ENCODE peak calls at places on chromosomes 16 and 17, in seven cellular contexts. U, T, D, Q, E, W and J are unnamed samples.

GRCh38 chr17:260944-261343 is 79.5 kb upstream of the DOC2B start:
- DNase-seq in E (no peak), D (no peak), Q (no peak), U (no peak), W (no peak), T (no peak), J (no peak)

GRCh38 chr17:6443692-6444572 is at the start of gene PIMREG:
- DNase-seq in U (peak), Q (peak), T (peak), E (peak), W (peak), D (peak), J (peak)

GRCh38 chr17:603405-604193 is 111.0 kb downstream of the VPS53 start:
- DNase-seq in T (peak), W (no peak), U (no peak), Q (no peak), E (no peak), D (no peak), J (no peak)

GRCh38 chr17:36755586-36755985 is 154.2 kb downstream of the MRM1 start:
- DNase-seq in D (no peak), W (no peak), U (no peak), Q (no peak), T (no peak), E (no peak), J (no peak)

GRCh38 chr17:69874220-69874670 is 200.8 kb upstream of the KCNJ16 start:
- DNase-seq in T (peak), U (no peak), D (no peak), E (peak), Q (no peak), W (no peak), J (no peak)

GRCh38 chr17:63405741-63406261 is 40.3 kb downstream of the CYB561 start:
- DNase-seq in W (no peak), E (peak), U (no peak), Q (no peak), D (no peak), T (no peak), J (no peak)

GRCh38 chr17:76092526-76093413 is 10.8 kb downstream of the EXOC7 start:
- DNase-seq in W (no peak), D (no peak), E (no peak), T (peak), Q (no peak), U (no peak), J (no peak)

GRCh38 chr17:73474370-73474988 is 162.7 kb upstream of the CDC42EP4 start:
- DNase-seq in W (no peak), E (peak), U (peak), Q (peak), T (peak), D (peak), J (peak)

GRCh38 chr16:80540516-80541305 is at the start of gene DYNLRB2:
- DNase-seq in Q (peak), W (peak), D (peak), U (no peak), T (peak), E (peak), J (peak)

GRCh38 chr17:65130829-65131228 is 6.3 kb upstream of the RGS9 start:
- DNase-seq in Q (no peak), D (no peak), W (no peak), U (no peak), T (no peak), E (no peak), J (no peak)

GRCh38 chr17:57132663-57133062 is 47.6 kb downstream of the AKAP1 start:
- DNase-seq in D (no peak), U (no peak), E (no peak), Q (no peak), T (no peak), W (no peak), J (no peak)

GRCh38 chr17:9062399-9062902 is 41.1 kb downstream of the NTN1 start:
- DNase-seq in W (no peak), Q (no peak), T (no peak), D (no peak), U (no peak), E (no peak), J (no peak)

DNA sequence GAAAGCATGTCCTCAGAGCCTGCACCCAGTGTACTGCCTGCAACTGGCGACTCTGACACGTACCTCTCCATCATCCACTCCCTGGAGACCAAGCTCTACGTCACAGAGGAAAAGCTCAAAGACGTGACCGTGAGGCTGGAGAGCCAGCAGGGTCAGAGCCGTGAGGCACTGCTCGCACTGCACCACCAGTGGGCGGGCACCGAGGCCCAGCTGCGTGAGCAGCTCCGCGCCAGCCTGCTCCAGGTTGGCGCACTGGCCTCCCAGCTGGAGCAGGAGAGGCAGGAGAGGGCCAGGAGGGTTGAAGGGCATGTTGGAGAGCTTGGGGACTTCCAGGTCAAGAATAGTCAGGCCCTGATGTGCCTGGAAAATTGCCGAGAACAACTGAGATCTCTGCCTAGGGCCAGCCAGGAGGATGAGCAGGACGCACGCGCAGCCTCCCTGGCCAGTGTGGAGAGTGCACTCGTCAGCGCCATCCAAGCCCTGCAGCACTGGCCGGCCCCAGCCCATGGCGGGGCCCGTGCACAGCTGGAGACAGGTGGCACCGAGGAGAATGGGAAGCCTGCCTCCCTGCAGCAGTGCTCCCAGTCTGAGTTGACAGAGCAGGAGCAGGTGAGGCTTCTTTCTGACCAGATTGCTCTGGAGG is 40.3 kb downstream of the PLD6 start:
- DNase-seq in D (no peak), T (peak), U (no peak), W (no peak), Q (no peak), E (no peak), J (no peak)
- H3K4me3 ChIP-seq in D (no peak), T (no peak), U (no peak), W (no peak), Q (no peak), E (no peak), J (no peak)

GRCh38 chr17:78561166-78561565 is 16.0 kb downstream of the DNAH17 start:
- DNase-seq in W (no peak), U (no peak), E (no peak), T (peak), Q (no peak), D (no peak), J (no peak)

GRCh38 chr17:78563189-78564145 is 13.7 kb downstream of the DNAH17 start:
- DNase-seq in T (peak), U (no peak), Q (no peak), E (no peak), D (no peak), W (no peak), J (no peak)

GRCh38 chr17:78559749-78560368 is 17.3 kb downstream of the DNAH17 start:
- DNase-seq in E (no peak), Q (no peak), W (no peak), T (peak), D (no peak), U (no peak), J (no peak)

GRCh38 chr17:78560731-78561130 is 16.5 kb downstream of the DNAH17 start:
- DNase-seq in W (no peak), E (no peak), U (no peak), Q (no peak), D (no peak), T (peak), J (no peak)

DNA sequence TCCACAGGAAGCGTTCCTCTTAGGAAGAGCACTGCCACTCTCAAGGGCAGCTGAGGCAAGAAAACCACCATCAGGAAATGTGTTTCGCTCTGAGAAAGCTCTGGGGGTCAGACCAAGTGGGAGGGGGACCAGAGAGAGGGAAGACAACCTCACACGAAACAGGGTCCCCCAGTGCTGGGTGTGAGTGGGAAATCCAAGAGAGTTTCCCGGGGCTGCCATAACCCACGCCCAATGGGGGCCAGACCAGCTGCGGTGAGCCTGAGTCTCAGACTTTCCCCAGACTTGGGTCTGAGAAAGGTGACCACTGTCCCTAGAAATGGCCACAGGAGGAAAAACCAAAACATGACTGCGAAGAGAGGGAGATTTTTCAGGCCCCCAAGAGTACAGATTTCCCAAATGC is 14.5 kb downstream of the DNAH17 start:
- DNase-seq in W (no peak), T (peak), E (no peak), Q (no peak), U (no peak), D (no peak), J (no peak)
- H3K27ac ChIP-seq in W (no peak), T (no peak), E (no peak), Q (no peak), U (no peak), D (no peak), J (no peak)

DNA sequence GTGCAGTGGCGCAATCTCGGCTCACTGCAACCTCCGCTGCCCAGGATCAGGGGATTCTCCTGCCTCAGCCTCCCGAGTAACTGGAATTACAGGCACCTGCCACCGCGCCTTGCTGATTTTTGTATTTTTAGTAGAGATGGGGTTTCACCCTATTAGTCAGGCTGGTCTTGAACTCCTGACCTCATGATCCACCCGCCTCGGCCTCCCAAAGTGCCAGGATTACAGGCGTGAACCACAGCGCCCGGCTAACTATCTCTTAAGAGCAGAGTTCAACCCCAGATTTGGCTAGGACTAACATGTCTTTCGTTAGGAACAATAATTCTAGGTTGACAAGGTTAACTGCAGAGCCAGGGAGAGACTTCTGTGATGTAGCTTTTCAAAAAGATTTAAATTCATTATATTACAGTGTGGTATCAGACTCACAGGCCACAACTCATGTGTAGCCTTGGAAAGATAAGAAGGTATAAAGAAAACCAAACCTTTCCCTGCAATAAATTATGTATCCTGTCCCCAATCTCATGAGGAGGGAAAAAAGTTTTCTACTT is 4.3 kb downstream of the CHTF8 start:
- DNase-seq in Q (no peak), D (no peak), W (no peak), E (no peak), U (no peak), T (no peak), J (no peak)
- TF ChIP-seq CTCF in Q (no peak), D (no peak), W (no peak), E (no peak), U (no peak), T (no peak), J (no peak)

GRCh38 chr17:45127583-45128300 is 4.6 kb downstream of the PLCD3 start:
- DNase-seq in E (no peak), Q (peak), D (no peak), T (peak), W (no peak), U (no peak), J (peak)

GRCh38 chr17:45128989-45129388 is 3.3 kb downstream of the PLCD3 start:
- DNase-seq in U (no peak), D (no peak), W (no peak), E (no peak), Q (no peak), T (no peak), J (no peak)

GRCh38 chr17:45128331-45128730 is 4.0 kb downstream of the PLCD3 start:
- DNase-seq in Q (no peak), W (no peak), D (no peak), U (no peak), T (peak), E (no peak), J (no peak)

GRCh38 chr17:45125509-45125908 is 6.8 kb downstream of the PLCD3 start:
- DNase-seq in W (no peak), T (no peak), E (no peak), U (no peak), D (no peak), Q (no peak), J (no peak)

GRCh38 chr17:45127209-45127582 is 5.1 kb downstream of the PLCD3 start:
- DNase-seq in E (no peak), W (no peak), Q (no peak), U (no peak), T (no peak), D (no peak), J (no peak)
- H3K4me3 ChIP-seq in E (no peak), W (no peak), Q (peak), U (no peak), T (no peak), D (peak), J (no peak)

GRCh38 chr16:28089205-28089991 is 25.9 kb upstream of the GSG1L start:
- DNase-seq in Q (no peak), E (no peak), U (no peak), W (no peak), T (no peak), D (no peak), J (no peak)
- H3K27ac ChIP-seq in Q (no peak), E (no peak), U (no peak), W (no peak), T (no peak), D (no peak), J (no peak)

GRCh38 chr17:49254066-49254465 is 23.5 kb upstream of the PHOSPHO1 start:
- DNase-seq in Q (no peak), U (no peak), D (no peak), W (no peak), E (no peak), T (peak), J (no peak)
- TF ChIP-seq CTCF in Q (no peak), U (no peak), D (no peak), W (no peak), E (no peak), T (no peak), J (no peak)

DNA sequence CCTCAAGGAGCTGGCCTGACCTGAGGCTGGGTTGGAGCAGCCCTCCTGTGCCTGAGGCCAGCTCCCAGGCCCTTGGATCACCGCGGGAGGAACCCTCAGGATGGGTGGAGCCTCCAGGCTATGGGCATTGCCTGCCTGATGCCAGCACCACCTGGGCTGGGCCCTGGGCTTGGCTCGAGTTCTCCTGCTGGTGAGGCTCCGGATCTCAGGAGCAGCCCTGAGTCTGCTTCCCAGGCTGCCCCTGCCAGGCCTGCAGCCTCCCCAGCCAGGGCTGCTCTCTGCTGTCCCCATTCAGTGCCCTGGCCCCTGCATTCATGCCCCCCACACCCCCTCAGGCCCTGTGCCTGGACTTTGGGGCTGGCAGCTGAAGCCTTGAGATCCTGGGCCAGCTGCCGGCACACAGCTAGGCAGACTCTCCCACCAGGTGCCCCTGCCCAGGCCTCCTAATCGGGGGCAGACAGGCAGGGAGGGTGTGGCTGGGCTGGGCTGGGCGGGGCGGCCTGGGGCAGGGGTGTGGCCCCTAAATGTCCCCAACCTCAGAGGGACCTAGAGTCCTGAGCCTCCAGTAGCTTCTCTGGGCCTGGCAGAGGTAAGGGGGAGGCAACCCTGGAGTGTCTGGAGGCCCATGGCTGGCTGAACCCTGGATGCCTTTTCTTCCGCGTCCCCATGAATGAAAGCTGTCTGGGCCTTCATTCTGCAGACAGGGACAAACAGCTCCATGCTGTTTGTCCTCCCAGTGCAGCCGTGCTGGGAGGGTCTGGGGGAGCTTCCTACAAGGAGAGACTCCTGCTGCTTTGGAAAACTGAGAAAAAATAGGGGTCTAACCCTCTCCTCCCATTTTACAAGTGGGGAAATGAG is 1.1 kb upstream of the PIGQ start:
- DNase-seq in T (peak), E (no peak), W (no peak), D (no peak), U (no peak), Q (no peak), J (no peak)
- H3K4me3 ChIP-seq in T (peak), E (no peak), W (peak), D (peak), U (peak), Q (peak), J (peak)

GRCh38 chr16:2019500-2019899 is at the start of gene NPW:
- DNase-seq in D (no peak), W (no peak), Q (no peak), U (no peak), T (no peak), E (no peak), J (no peak)

GRCh38 chr16:2015117-2015946 is 4.3 kb upstream of the NPW start:
- DNase-seq in D (no peak), Q (no peak), E (peak), T (no peak), W (no peak), U (no peak), J (no peak)

GRCh38 chr16:2016407-2016922 is 3.1 kb upstream of the NPW start:
- DNase-seq in E (no peak), D (no peak), Q (no peak), W (no peak), T (no peak), U (no peak), J (no peak)

GRCh38 chr16:2013527-2013926 is 3.9 kb upstream of the ZNF598 start:
- DNase-seq in E (no peak), D (no peak), Q (no peak), T (no peak), W (no peak), U (no peak), J (no peak)

DNA sequence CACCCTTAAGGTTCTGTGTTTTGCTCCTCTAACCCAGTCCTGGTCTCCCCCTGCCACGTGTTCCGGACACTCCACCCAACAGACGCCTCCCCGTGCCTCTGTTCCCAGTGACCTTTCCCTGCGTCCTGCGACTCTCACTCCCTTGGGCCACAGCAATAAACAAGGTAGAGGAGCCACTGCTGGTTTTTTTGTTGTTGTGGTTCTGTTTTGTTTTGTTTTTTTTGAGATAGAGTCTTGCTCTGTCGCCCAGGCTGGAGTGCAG is 3.7 kb upstream of the NPW start:
- DNase-seq in D (no peak), Q (no peak), E (no peak), T (no peak), W (no peak), U (no peak), J (no peak)
- H3K27ac ChIP-seq in D (no peak), Q (no peak), E (no peak), T (no peak), W (no peak), U (no peak), J (no peak)

GRCh38 chr16:85056211-85056748 is 28.7 kb downstream of the KIAA0513 start:
- DNase-seq in Q (no peak), W (peak), E (peak), U (no peak), T (no peak), D (no peak), J (peak)
- TF ChIP-seq CTCF in Q (peak), W (peak), E (peak), U (no peak), T (peak), D (peak), J (no peak)